ENCODE peak calls at places on chromosomes 16 and 17, in five cellular contexts. R is renal cortical epithelial cell; A is NCI-H345; H is stimulated activated CD8-positive, alpha-beta memory T cell treated with anti-CD3 and anti-CD28 coated beads, Interleukin-4, amount 100 ng/mL, for 1 hour; O is ELF-1. B is an unnamed sample.

GRCh38 chr17:77212833-77213777 is 72.3 kb downstream of the SEC14L1 start:
- DNase-seq in R (no peak), A (no peak), H (no peak), O (no peak), B (no peak)

GRCh38 chr16:8717892-8718400 is 43.5 kb downstream of the ABAT start:
- DNase-seq in R (no peak), A (no peak), H (no peak), O (no peak), B (no peak)

GRCh38 chr17:39197380-39198185 is at the start of gene CACNB1:
- DNase-seq in R (peak; percentile 24), A (peak; percentile 83), H (peak; percentile 37), O (peak; percentile 76), B (peak; percentile 84)

GRCh38 chr17:58531661-58532554 is 17.5 kb upstream of the MTMR4 start:
- DNase-seq in R (no peak), A (peak; percentile 62), H (no peak), O (peak; percentile 65), B (no peak)

GRCh38 chr17:27473748-27474609 is 17.7 kb downstream of the KSR1 start:
- DNase-seq in R (no peak), A (no peak), H (peak; percentile 49), O (no peak), B (no peak)

GRCh38 chr17:73711184-73711583 is 66.9 kb upstream of the SDK2 start:
- DNase-seq in R (no peak), A (no peak), H (no peak), O (no peak), B (no peak)

GRCh38 chr17:18159551-18160120 is 24.0 kb upstream of the ALKBH5 start:
- DNase-seq in R (peak; percentile 40), A (no peak), H (no peak), O (no peak), B (no peak)

GRCh38 chr17:20073056-20073979 is 64.2 kb downstream of the SPECC1 start:
- DNase-seq in R (no peak), A (no peak), H (peak; percentile 26), O (no peak), B (no peak)

GRCh38 chr16:11094075-11094593 is 149.8 kb downstream of the CLEC16A start:
- DNase-seq in R (peak; percentile 60), A (no peak), H (peak; percentile 37), O (peak; percentile 80), B (no peak)

GRCh38 chr17:81132770-81133723 is 32.3 kb upstream of the PVALEF start:
- DNase-seq in R (no peak), A (no peak), H (no peak), O (no peak), B (no peak)

GRCh38 chr17:1532836-1533602 is 16.6 kb upstream of the INPP5K start:
- DNase-seq in R (no peak), A (no peak), H (no peak), O (peak; percentile 60), B (peak; percentile 33)